ENCODE peak calls at places on chromosomes 12 and 14, in ten cellular contexts. C, D, S, Q, W, R, B, L, E and X are unnamed samples.

GRCh38 chr14:64191756-64192155 is 102.4 kb downstream of the ESR2 start:
- DNase-seq in C (no peak), S (peak), E (no peak), L (no peak), Q (no peak), W (peak), B (no peak), D (no peak), R (peak), X (no peak)

GRCh38 chr12:124389537-124390441 is 94.9 kb downstream of the RFLNA start:
- DNase-seq in S (no peak), W (no peak), E (no peak), R (no peak), L (peak), B (no peak), D (no peak), C (no peak), Q (peak), X (no peak)

GRCh38 chr12:24561882-24562760 is 386.8 kb downstream of the BCAT1 start:
- DNase-seq in D (peak), L (peak), S (peak), Q (peak), W (peak), R (no peak), E (no peak), B (peak), C (no peak), X (peak)

GRCh38 chr14:99191663-99192621 is 80.1 kb downstream of the BCL11B start:
- DNase-seq in W (peak), L (peak), S (peak), E (peak), Q (no peak), C (no peak), D (peak), B (peak), R (no peak), X (peak)

GRCh38 chr12:32566663-32567634 is 112.2 kb upstream of the DNM1L start:
- DNase-seq in R (no peak), L (no peak), S (no peak), W (peak), D (no peak), E (no peak), B (peak), Q (no peak), C (no peak), X (no peak)

GRCh38 chr12:44193281-44193680 is 357.4 kb downstream of the TMEM117 start:
- DNase-seq in S (no peak), R (no peak), E (no peak), B (no peak), W (no peak), D (no peak), L (no peak), C (no peak), Q (no peak), X (no peak)

GRCh38 chr12:107807471-107808150 is 33.1 kb downstream of the ASCL4 start:
- DNase-seq in R (no peak), Q (no peak), B (no peak), W (no peak), S (no peak), C (peak), L (no peak), E (no peak), D (no peak), X (no peak)

GRCh38 chr14:55580401-55581010 is 499 bp downstream of the KTN1 start:
- DNase-seq in W (no peak), C (no peak), E (peak), L (peak), D (peak), B (peak), S (peak), R (no peak), Q (peak), X (no peak)

GRCh38 chr12:51323317-51323960 is 535 bp downstream of the BIN2 start:
- DNase-seq in C (no peak), B (no peak), S (no peak), Q (no peak), L (no peak), W (no peak), E (peak), D (no peak), R (no peak), X (no peak)

GRCh38 chr14:86540636-86541247 is 1010.8 kb downstream of the FLRT2 start:
- DNase-seq in W (no peak), Q (no peak), D (no peak), C (no peak), E (no peak), B (no peak), R (no peak), L (no peak), S (no peak), X (no peak)

GRCh38 chr12:2988494-2988893 is 29.3 kb downstream of the TEAD4 start:
- DNase-seq in S (no peak), B (no peak), E (no peak), R (no peak), C (no peak), L (no peak), W (no peak), D (no peak), Q (no peak), X (no peak)

GRCh38 chr14:73712540-73713141 is 1.5 kb downstream of the PNMA1 start:
- DNase-seq in W (peak), D (no peak), E (no peak), S (no peak), L (no peak), R (no peak), C (no peak), Q (peak), B (no peak), X (peak)

GRCh38 chr14:36619853-36620252 is 37.4 kb upstream of the NKX2-8 start:
- DNase-seq in D (no peak), L (no peak), Q (no peak), W (no peak), S (no peak), E (no peak), R (no peak), B (no peak), C (no peak), X (no peak)

GRCh38 chr12:65596514-65597010 is 227.7 kb upstream of the HMGA2 start:
- DNase-seq in C (no peak), S (no peak), B (no peak), Q (no peak), L (no peak), E (no peak), D (no peak), R (no peak), W (peak), X (no peak)

GRCh38 chr12:19263666-19264065 is 134.1 kb downstream of the PLEKHA5 start:
- DNase-seq in L (no peak), S (no peak), C (no peak), W (no peak), Q (peak), D (no peak), E (no peak), B (no peak), R (no peak), X (no peak)

GRCh38 chr14:81062380-81062779 is 107.0 kb downstream of the TSHR start:
- DNase-seq in E (no peak), W (no peak), C (no peak), S (no peak), R (no peak), B (no peak), D (no peak), Q (no peak), L (no peak), X (no peak)

GRCh38 chr14:81067156-81067555 is 111.7 kb downstream of the TSHR start:
- DNase-seq in S (no peak), W (no peak), B (no peak), L (no peak), E (no peak), R (no peak), Q (no peak), C (no peak), D (no peak), X (no peak)

GRCh38 chr14:81068384-81068783 is 113.0 kb downstream of the TSHR start:
- DNase-seq in R (no peak), S (no peak), Q (no peak), E (no peak), C (no peak), W (no peak), B (no peak), D (no peak), L (no peak), X (no peak)

GRCh38 chr14:81066672-81067071 is 111.3 kb downstream of the TSHR start:
- DNase-seq in E (no peak), L (no peak), D (no peak), C (no peak), S (no peak), Q (no peak), W (no peak), B (no peak), R (no peak), X (no peak)

DNA sequence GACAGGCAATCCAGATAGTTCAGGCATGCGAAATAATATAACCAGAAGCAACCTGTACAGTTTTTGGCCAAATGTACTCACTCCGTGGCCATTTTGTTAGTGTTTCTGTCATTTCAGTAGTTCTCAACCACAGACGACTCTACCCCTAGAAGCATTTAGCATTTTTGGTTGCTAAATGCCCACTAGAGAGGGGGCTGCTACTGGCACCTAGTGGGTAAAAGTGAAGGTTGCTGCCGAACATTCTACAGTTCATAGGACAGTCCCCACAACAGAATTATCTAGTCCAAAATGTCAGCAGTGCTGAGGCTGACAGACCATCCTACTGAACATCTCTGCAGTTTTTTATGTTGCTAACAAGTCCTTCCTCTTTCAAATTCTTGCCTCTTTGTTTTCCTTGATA is 107.4 kb downstream of the TSHR start:
- DNase-seq in R (no peak), W (peak), Q (peak), L (no peak), E (no peak), B (peak), D (no peak), C (no peak), S (no peak), X (no peak)
- TF ChIP-seq CTCF in R (peak), W (peak), Q (peak), L (peak), E (no peak), B (no peak), D (no peak), C (no peak), S (no peak), X (no peak)

DNA sequence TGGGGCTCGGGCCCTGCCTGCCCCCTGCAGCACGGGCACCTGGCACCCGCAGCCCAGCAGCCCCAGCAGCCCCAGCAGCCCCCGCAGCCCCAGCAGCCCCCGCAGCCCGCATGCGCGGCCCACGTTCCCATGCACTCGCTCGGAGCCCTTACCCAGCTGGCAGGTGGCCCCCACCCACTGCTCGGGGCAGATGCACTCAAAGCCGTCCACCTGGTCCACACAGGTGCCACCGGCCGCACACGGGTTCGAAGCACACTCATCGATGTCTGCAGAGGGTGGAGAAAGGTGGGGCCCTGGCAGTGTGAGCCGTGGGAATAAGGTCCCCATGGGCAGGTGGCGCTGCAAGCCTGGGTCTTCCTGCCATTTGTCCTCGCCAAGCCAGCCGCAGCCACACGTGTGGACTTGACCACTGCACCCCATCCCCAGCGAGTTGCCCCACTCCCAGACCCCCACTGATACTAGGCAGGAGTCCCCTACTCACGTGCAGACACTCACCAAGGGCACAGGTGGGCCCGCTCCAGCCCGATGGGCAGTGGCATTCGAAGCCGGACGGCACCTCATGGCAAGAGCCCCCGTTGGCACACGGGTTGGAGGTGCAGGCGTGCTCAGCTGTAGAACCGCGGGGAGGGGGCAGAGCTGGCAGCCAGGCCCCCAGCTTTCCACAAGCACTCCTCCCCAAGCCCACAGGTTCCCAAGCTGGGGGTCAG is 17.3 kb downstream of the JAG2 start:
- DNase-seq in E (no peak), R (no peak), L (no peak), C (no peak), D (no peak), W (no peak), B (no peak), Q (no peak), S (peak), X (no peak)
- H3K27ac ChIP-seq in E (no peak), R (no peak), L (no peak), C (no peak), D (no peak), W (no peak), B (no peak), Q (no peak), S (no peak), X (no peak)

GRCh38 chr14:24440606-24441399 is 1.8 kb downstream of the SDR39U1 start:
- DNase-seq in R (no peak), C (peak), Q (no peak), W (no peak), L (no peak), S (no peak), D (no peak), E (no peak), B (no peak), X (no peak)
- H3K4me3 ChIP-seq in R (no peak), C (no peak), Q (no peak), W (no peak), L (no peak), S (no peak), D (no peak), E (no peak), B (no peak), X (no peak)

DNA sequence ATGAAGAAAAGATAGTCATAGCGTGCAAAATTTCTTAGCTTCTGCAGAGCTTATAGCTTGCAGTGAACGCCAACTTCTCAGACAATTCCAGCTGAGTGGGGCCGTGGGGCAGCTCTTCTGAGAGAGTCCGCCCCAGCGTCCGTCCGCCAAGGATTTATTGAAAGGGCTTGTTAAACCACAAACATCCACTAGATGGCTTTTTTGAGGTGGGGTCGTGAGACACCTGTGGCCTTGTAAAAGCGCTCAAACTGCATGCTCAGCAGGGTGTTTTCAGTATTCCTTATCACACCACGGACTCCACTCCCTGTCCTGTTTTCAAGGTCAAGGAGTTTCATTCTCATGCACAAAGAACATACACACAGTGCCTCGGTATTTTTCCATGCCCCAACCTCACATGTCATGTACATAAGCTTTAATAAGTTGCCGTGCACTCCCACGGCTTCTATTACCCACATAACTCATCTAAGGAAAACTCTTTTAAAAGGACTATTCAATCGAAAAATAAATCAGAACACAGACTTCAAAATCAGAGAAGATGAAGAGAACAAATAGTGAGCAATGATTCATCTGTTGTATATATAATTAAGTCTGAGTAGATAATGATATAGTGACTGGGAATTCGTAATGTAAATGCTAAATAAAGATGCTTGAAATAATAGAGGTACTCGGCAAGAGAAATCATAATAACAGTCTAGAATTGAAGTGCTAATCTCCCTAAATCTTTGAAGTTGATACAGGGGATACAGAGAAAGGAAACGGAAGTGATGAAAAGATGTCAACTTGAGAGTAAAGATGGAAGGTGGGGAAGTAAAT is 46.7 kb downstream of the WBP11 start:
- DNase-seq in C (no peak), E (no peak), L (no peak), W (no peak), B (peak), R (no peak), S (peak), D (no peak), Q (peak), X (no peak)
- TF ChIP-seq CTCF in C (no peak), E (peak), L (peak), W (peak), B (peak), R (peak), S (peak), D (no peak), Q (peak), X (no peak)

DNA sequence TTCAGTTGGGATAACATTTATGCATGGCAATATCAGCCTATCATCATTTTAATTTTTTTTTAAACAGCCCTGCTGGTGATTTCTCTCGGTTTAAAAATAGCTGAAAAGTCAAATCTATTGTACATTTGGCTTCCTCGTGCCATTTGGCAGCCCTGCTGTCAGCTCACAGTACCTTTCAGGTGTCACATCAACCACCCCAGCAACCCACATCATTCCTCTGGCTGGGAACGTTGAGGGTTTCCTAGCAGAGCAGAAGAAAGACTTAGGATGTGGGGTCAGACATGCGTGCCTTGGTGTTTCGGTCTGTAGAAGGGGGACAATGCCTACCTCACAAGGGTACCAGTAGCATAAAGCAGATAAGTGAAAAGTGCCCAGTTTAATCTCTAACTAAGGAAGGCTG is 15.8 kb downstream of the PEBP1 start:
- DNase-seq in S (no peak), L (no peak), R (no peak), W (no peak), B (no peak), D (no peak), Q (no peak), C (no peak), E (no peak), X (no peak)
- H3K27ac ChIP-seq in S (no peak), L (no peak), R (peak), W (no peak), B (no peak), D (no peak), Q (no peak), C (no peak), E (no peak), X (peak)